ENCODE peak calls at places on chromosome 10, in four cellular contexts. U is HepG2, X is SK-N-SH, E is K562. M is an unnamed sample.

GRCh38 chr10:49689882-49690510 is 10.5 kb downstream of the C10orf53 start:
- DNase-seq in U (no peak), X (no peak), E (no peak), M (no peak)

GRCh38 chr10:31100662-31101061 is 69.0 kb upstream of the ZNF438 start:
- DNase-seq in X (no peak), U (no peak), E (no peak), M (no peak)

GRCh38 chr10:104777086-104777799 is 136.2 kb downstream of the SORCS3 start:
- DNase-seq in E (no peak), U (no peak), X (no peak), M (no peak)

GRCh38 chr10:22583683-22584082 is 130.7 kb downstream of the PIP4K2A start:
- DNase-seq in X (no peak), U (no peak), E (no peak), M (no peak)

GRCh38 chr10:103722632-103723031 is 132.7 kb downstream of the SH3PXD2A start:
- DNase-seq in U (no peak), X (no peak), E (no peak), M (no peak)

GRCh38 chr10:1540144-1540543 is 197.2 kb downstream of the ADARB2 start:
- DNase-seq in E (no peak), U (no peak), X (no peak), M (no peak)

GRCh38 chr10:93826355-93826754 is 67.4 kb upstream of the SLC35G1 start:
- DNase-seq in E (no peak), X (no peak), U (no peak), M (no peak)

GRCh38 chr10:945778-946177 is 14.3 kb upstream of the LARP4B start:
- DNase-seq in E (no peak), U (no peak), X (no peak), M (no peak)

GRCh38 chr10:92757066-92757716 is 67.4 kb downstream of the HHEX start:
- DNase-seq in E (peak), U (peak), X (no peak), M (peak)

GRCh38 chr10:122021828-122022227 is 32.9 kb downstream of the TACC2 start:
- DNase-seq in X (no peak), E (no peak), U (no peak), M (no peak)

GRCh38 chr10:1660815-1661214 is 76.5 kb downstream of the ADARB2 start:
- DNase-seq in X (no peak), U (no peak), E (no peak), M (no peak)

GRCh38 chr10:3045471-3046209 is 21.7 kb upstream of the PFKP start:
- DNase-seq in U (peak), X (peak), E (peak), M (no peak)

GRCh38 chr10:13346280-13346819 is 1.7 kb downstream of the SEPHS1 start:
- DNase-seq in U (no peak), E (no peak), X (no peak), M (no peak)

GRCh38 chr10:94194256-94194655 is 168.5 kb downstream of the NOC3L start:
- DNase-seq in E (no peak), X (no peak), U (no peak), M (no peak)

GRCh38 chr10:82861889-82862288 is 986.9 kb downstream of the NRG3 start:
- DNase-seq in X (no peak), U (no peak), E (no peak), M (no peak)

GRCh38 chr10:37700886-37701780 is 156.3 kb downstream of the ZNF248 start:
- DNase-seq in U (no peak), X (no peak), E (no peak), M (no peak)

GRCh38 chr10:125265579-125265955 is 105.2 kb upstream of the CTBP2 start:
- DNase-seq in X (peak), E (no peak), U (no peak), M (no peak)

GRCh38 chr10:121335386-121335925 is 262.8 kb downstream of the FGFR2 start:
- DNase-seq in E (no peak), U (no peak), X (no peak), M (no peak)

GRCh38 chr10:119445311-119445934 is 97.1 kb downstream of the RGS10 start:
- DNase-seq in U (peak), E (peak), X (peak), M (peak)

GRCh38 chr10:24790599-24790998 is 66.9 kb upstream of the ARHGAP21 start:
- DNase-seq in X (no peak), U (no peak), E (peak), M (no peak)

GRCh38 chr10:1203216-1203615 is 147.0 kb downstream of the WDR37 start:
- DNase-seq in E (no peak), U (no peak), X (no peak), M (no peak)

GRCh38 chr10:76675951-76676587 is 961.5 kb downstream of the KCNMA1 start:
- DNase-seq in E (no peak), X (no peak), U (no peak), M (no peak)

GRCh38 chr10:50622497-50623298 is 1.1 kb downstream of the SGMS1 start:
- DNase-seq in E (peak), X (peak), U (no peak), M (no peak)

GRCh38 chr10:13984647-13985155 is 346.0 kb downstream of the FRMD4A start:
- DNase-seq in X (no peak), E (no peak), U (no peak), M (no peak)

GRCh38 chr10:71795248-71795647 is 21.9 kb upstream of the VSIR start:
- DNase-seq in U (no peak), E (peak), X (no peak), M (no peak)

GRCh38 chr10:46226232-46226631 is 60.6 kb upstream of the ANTXRL start:
- DNase-seq in U (no peak), E (no peak), X (no peak), M (no peak)

GRCh38 chr10:73586583-73586984 is 4.6 kb downstream of the USP54 start:
- DNase-seq in X (peak), U (peak), E (no peak), M (no peak)

GRCh38 chr10:109894516-109894915 is 28.8 kb downstream of the XPNPEP1 start:
- DNase-seq in U (no peak), E (no peak), X (no peak), M (no peak)

GRCh38 chr10:113995201-113995600 is 48.5 kb upstream of the ADRB1 start:
- DNase-seq in X (no peak), U (no peak), E (no peak), M (no peak)

GRCh38 chr10:89602919-89603318 is 42.1 kb downstream of the PANK1 start:
- DNase-seq in E (no peak), U (no peak), X (no peak), M (no peak)

GRCh38 chr10:13877154-13877909 is 290.6 kb downstream of the PRPF18 start:
- DNase-seq in X (no peak), U (peak), E (no peak), M (no peak)

GRCh38 chr10:125081931-125082330 is 78.4 kb downstream of the CTBP2 start:
- DNase-seq in U (no peak), E (no peak), X (no peak), M (no peak)

GRCh38 chr10:69828115-69828870 is 26.6 kb downstream of the COL13A1 start:
- DNase-seq in X (no peak), U (no peak), E (no peak), M (no peak)

GRCh38 chr10:69826094-69826493 is 24.4 kb downstream of the COL13A1 start:
- DNase-seq in E (no peak), X (no peak), U (no peak), M (no peak)

GRCh38 chr10:69829792-69830191 is 28.1 kb downstream of the COL13A1 start:
- DNase-seq in X (no peak), U (no peak), E (no peak), M (no peak)

GRCh38 chr10:69825604-69826003 is 23.9 kb downstream of the COL13A1 start:
- DNase-seq in U (no peak), E (no peak), X (no peak), M (no peak)

GRCh38 chr10:69826789-69827532 is 25.3 kb downstream of the COL13A1 start:
- DNase-seq in U (no peak), X (no peak), E (peak), M (no peak)
- TF ChIP-seq MAX in U (no peak), X (no peak), E (no peak), M (no peak)

DNA sequence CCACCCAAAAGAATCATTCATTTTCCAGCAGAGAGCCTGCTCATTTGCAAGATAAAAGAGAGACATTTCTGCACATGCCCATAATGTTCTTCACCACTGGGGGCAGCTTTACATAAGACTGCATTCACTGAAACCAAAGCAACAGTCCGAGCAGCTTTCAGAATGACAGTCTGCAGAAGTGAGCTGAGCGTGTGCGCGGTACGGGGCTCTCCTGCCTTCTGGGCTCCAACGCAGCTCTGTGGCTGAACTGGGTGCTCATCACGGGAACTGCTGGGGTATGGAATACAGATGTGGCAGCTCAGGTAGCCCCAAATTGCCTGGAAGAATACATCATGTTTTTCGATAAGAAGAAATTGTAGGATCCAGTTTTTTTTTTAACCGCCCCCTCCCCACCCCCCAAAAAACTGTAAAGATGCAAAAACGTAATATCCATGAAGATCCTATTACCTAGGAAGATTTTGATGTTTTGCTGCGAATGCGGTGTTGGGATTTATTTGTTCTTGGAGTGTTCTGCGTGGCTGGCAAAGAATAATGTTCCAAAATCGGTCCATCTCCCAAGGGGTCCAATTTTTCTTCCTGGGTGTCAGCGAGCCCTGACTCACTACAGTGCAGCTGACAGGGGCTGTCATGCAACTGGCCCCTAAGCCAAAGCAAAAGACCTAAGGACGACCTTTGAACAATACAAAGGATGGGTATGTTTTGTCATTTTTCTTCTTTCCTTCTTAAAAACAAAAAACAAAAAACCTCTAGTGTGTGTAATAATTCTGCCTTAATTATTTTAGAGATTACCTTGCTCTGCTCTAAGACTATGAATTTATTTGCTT is at the start of gene LRRTM3:
- DNase-seq in X (peak), U (peak), E (peak), M (peak)
- TF ChIP-seq POLR2AphosphoS5 in X (no peak), U (no peak), E (no peak), M (no peak)

GRCh38 chr10:70578371-70578947 is 24.1 kb downstream of the PRF1 start:
- DNase-seq in U (peak), X (no peak), E (peak), M (peak)
- TF ChIP-seq ELF1 in U (no peak), X (no peak), E (no peak), M (no peak)

GRCh38 chr10:62528441-62528840 is 154.3 kb downstream of the ZNF365 start:
- DNase-seq in E (no peak), X (no peak), U (no peak), M (no peak)
- TF ChIP-seq MAX in E (no peak), X (no peak), U (no peak), M (no peak)

DNA sequence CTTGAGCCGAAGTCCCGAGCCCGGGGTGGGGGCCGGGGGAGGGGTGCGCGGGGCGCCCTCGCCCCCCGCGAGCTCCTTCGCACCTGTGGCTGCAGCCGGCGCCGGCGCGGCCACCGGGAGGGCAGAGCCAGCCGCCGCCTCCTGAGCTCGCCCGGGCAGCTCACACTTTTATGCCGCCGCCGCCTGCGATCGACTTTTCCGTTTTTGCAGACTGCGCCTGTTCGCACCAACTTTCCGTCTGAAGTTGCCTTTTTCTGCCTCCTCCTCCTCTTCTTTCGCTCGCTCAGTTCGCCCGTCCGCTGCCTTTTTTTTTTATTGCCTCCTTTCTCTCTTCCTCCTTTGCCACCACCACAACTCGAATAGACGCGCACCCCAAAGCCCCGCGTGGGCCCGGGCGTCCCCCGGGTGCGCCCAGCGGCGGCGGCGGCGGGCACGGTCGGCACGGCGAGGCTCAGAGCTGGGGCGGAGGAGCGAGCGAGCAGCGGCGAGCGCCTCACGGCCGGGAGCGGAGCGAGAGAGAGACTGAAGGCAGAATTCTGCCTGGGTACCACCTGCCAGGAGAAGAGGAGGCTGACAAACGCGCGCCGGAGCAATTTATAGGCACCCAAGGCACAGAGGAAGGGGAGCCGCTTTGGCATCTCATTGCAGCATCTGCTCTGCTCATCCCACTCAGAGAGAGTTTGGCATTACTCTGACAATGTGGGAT is at the start of gene C1QL3:
- DNase-seq in U (no peak), X (peak), E (no peak), M (no peak)
- TF ChIP-seq POLR2AphosphoS5 in U (no peak), X (no peak), E (no peak), M (no peak)

GRCh38 chr10:77780180-77780579 is 142.6 kb upstream of the KCNMA1 start:
- DNase-seq in U (no peak), X (no peak), E (no peak), M (no peak)

GRCh38 chr10:77784856-77785255 is 141.7 kb downstream of the DLG5 start:
- DNase-seq in U (no peak), X (no peak), E (no peak), M (no peak)

GRCh38 chr10:77782328-77783061 is 144.1 kb downstream of the DLG5 start:
- DNase-seq in E (no peak), X (no peak), U (no peak), M (no peak)

GRCh38 chr10:77776487-77776886 is 138.9 kb upstream of the KCNMA1 start:
- DNase-seq in X (no peak), U (no peak), E (no peak), M (no peak)

DNA sequence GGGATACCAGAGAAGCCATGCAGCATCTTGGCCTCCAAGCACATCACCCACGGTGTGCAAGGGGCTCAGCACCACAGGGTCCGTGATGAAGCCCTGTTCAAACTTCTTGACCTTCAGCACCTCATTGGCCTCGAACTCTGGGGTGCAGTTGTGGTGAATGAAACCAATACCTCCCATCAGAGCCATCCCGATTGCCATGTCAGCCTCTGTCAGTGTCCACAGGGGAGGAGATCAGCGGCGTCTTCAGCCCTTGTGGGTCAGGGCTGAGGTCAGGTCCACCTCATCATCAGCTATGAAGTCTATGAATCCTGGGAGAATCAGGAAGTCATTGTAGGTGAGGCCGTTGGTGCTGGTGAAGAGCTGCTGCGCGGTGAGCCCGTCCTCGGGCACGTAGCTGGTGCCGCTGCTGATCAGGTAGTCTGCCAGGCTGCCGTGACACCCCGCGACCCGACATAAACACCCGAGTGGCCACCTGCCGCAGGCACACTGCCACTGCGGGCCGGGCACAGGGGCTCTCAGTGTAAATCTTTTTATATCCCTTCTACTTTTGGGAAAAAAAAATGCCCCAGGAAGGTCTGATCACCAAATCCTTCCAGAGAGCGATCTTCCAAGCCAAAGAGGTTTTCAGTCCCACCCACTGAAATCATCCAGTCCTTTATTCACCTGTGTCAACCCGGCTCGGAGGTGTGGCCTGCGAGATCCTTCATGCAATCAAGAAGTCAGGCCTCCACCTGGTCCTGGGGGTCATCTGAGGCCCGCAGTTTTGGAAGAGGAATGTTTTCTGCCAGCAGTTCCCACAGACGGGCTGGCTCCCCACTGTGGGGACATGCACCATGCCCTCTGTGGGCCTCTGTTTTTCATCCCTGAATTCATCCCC is 144.1 kb upstream of the KCNMA1 start:
- DNase-seq in E (no peak), X (no peak), U (no peak), M (no peak)
- TF ChIP-seq ELF1 in E (no peak), X (no peak), U (no peak), M (no peak)

M was measured in HCT116.